ENCODE peak calls at places on chromosomes 12 and 14, in seven cellular contexts. One of them, this sample, is unnamed.

GRCh38 chr12:20792971-20793370 is 17.5 kb upstream of the SLCO1B3 start:
- DNase-seq in SJCRH30: no peak
- DNase-seq in CD4-positive, alpha-beta T cell: no peak
- DNase-seq in T-helper 1 cell: no peak
- DNase-seq in ELF-1: no peak
- DNase-seq in AG04450: no peak
- DNase-seq in iPS DF 6.9: peak
- DNase-seq in this sample: no peak

GRCh38 chr12:118052324-118053070 is 8.5 kb downstream of the WSB2 start:
- DNase-seq in SJCRH30: peak
- DNase-seq in CD4-positive, alpha-beta T cell: no peak
- DNase-seq in T-helper 1 cell: no peak
- DNase-seq in ELF-1: peak
- DNase-seq in AG04450: peak
- DNase-seq in iPS DF 6.9: no peak
- DNase-seq in this sample: peak

GRCh38 chr12:85661461-85662208 is 174.6 kb downstream of the RASSF9 start:
- DNase-seq in SJCRH30: no peak
- DNase-seq in CD4-positive, alpha-beta T cell: no peak
- DNase-seq in T-helper 1 cell: no peak
- DNase-seq in ELF-1: no peak
- DNase-seq in AG04450: no peak
- DNase-seq in iPS DF 6.9: no peak
- DNase-seq in this sample: no peak

GRCh38 chr12:27207626-27208413 is 36.3 kb upstream of the STK38L start:
- DNase-seq in SJCRH30: no peak
- DNase-seq in CD4-positive, alpha-beta T cell: no peak
- DNase-seq in T-helper 1 cell: no peak
- DNase-seq in ELF-1: no peak
- DNase-seq in AG04450: no peak
- DNase-seq in iPS DF 6.9: no peak
- DNase-seq in this sample: no peak

GRCh38 chr12:112321277-112321676 is 61.0 kb downstream of the HECTD4 start:
- DNase-seq in SJCRH30: no peak
- DNase-seq in CD4-positive, alpha-beta T cell: no peak
- DNase-seq in T-helper 1 cell: no peak
- DNase-seq in ELF-1: no peak
- DNase-seq in AG04450: no peak
- DNase-seq in iPS DF 6.9: no peak
- DNase-seq in this sample: no peak

GRCh38 chr12:56914256-56914655 is 20.0 kb downstream of the SDR9C7 start:
- DNase-seq in SJCRH30: no peak
- DNase-seq in CD4-positive, alpha-beta T cell: no peak
- DNase-seq in T-helper 1 cell: no peak
- DNase-seq in ELF-1: no peak
- DNase-seq in AG04450: no peak
- DNase-seq in iPS DF 6.9: no peak
- DNase-seq in this sample: no peak

GRCh38 chr14:93012516-93013367 is 89.8 kb downstream of the CHGA start:
- DNase-seq in SJCRH30: peak
- DNase-seq in CD4-positive, alpha-beta T cell: no peak
- DNase-seq in T-helper 1 cell: no peak
- DNase-seq in ELF-1: no peak
- DNase-seq in AG04450: no peak
- DNase-seq in iPS DF 6.9: no peak
- DNase-seq in this sample: no peak

GRCh38 chr14:68622856-68623255 is 170.0 kb downstream of the ZFP36L1 start:
- DNase-seq in SJCRH30: peak
- DNase-seq in CD4-positive, alpha-beta T cell: no peak
- DNase-seq in T-helper 1 cell: no peak
- DNase-seq in ELF-1: no peak
- DNase-seq in AG04450: no peak
- DNase-seq in iPS DF 6.9: no peak
- DNase-seq in this sample: no peak

GRCh38 chr14:75906680-75907280 is 75.0 kb downstream of the TGFB3 start:
- DNase-seq in SJCRH30: peak
- DNase-seq in CD4-positive, alpha-beta T cell: peak
- DNase-seq in T-helper 1 cell: peak
- DNase-seq in ELF-1: peak
- DNase-seq in AG04450: peak
- DNase-seq in iPS DF 6.9: no peak
- DNase-seq in this sample: no peak

GRCh38 chr14:54674342-54674741 is 107.4 kb downstream of the SAMD4A start:
- DNase-seq in SJCRH30: no peak
- DNase-seq in CD4-positive, alpha-beta T cell: no peak
- DNase-seq in T-helper 1 cell: no peak
- DNase-seq in ELF-1: no peak
- DNase-seq in AG04450: no peak
- DNase-seq in iPS DF 6.9: no peak
- DNase-seq in this sample: no peak

GRCh38 chr14:88667555-88668273 is 104.9 kb downstream of the ZC3H14 start:
- DNase-seq in SJCRH30: peak
- DNase-seq in CD4-positive, alpha-beta T cell: no peak
- DNase-seq in T-helper 1 cell: peak
- DNase-seq in ELF-1: peak
- DNase-seq in AG04450: peak
- DNase-seq in iPS DF 6.9: peak
- DNase-seq in this sample: peak

GRCh38 chr12:82650627-82651337 is 35.9 kb upstream of the TMTC2 start:
- DNase-seq in SJCRH30: peak
- DNase-seq in CD4-positive, alpha-beta T cell: no peak
- DNase-seq in T-helper 1 cell: no peak
- DNase-seq in ELF-1: peak
- DNase-seq in AG04450: no peak
- DNase-seq in iPS DF 6.9: no peak
- DNase-seq in this sample: no peak

GRCh38 chr12:109728921-109729836 is 15.6 kb downstream of the FAM222A start:
- DNase-seq in SJCRH30: no peak
- DNase-seq in CD4-positive, alpha-beta T cell: no peak
- DNase-seq in T-helper 1 cell: no peak
- DNase-seq in ELF-1: no peak
- DNase-seq in AG04450: no peak
- DNase-seq in iPS DF 6.9: no peak
- DNase-seq in this sample: peak

GRCh38 chr12:69698054-69698453 is 1.0 kb downstream of the BEST3 start:
- DNase-seq in SJCRH30: no peak
- DNase-seq in CD4-positive, alpha-beta T cell: no peak
- DNase-seq in T-helper 1 cell: no peak
- DNase-seq in ELF-1: no peak
- DNase-seq in AG04450: no peak
- DNase-seq in iPS DF 6.9: no peak
- DNase-seq in this sample: no peak

GRCh38 chr12:123056709-123057108 is 76.2 kb downstream of the ARL6IP4 start:
- DNase-seq in SJCRH30: no peak
- DNase-seq in CD4-positive, alpha-beta T cell: no peak
- DNase-seq in T-helper 1 cell: no peak
- DNase-seq in ELF-1: no peak
- DNase-seq in AG04450: no peak
- DNase-seq in iPS DF 6.9: no peak
- DNase-seq in this sample: no peak

GRCh38 chr12:54983536-54984102 is 943 bp downstream of the TESPA1 start:
- DNase-seq in SJCRH30: no peak
- DNase-seq in CD4-positive, alpha-beta T cell: no peak
- DNase-seq in T-helper 1 cell: peak
- DNase-seq in ELF-1: no peak
- DNase-seq in AG04450: no peak
- DNase-seq in iPS DF 6.9: no peak
- DNase-seq in this sample: no peak

GRCh38 chr12:87363497-87364084 is 665.6 kb downstream of the C12orf50 start:
- DNase-seq in SJCRH30: peak
- DNase-seq in CD4-positive, alpha-beta T cell: no peak
- DNase-seq in T-helper 1 cell: no peak
- DNase-seq in ELF-1: no peak
- DNase-seq in AG04450: no peak
- DNase-seq in iPS DF 6.9: no peak
- DNase-seq in this sample: no peak

GRCh38 chr14:99531221-99532096 is 50.2 kb downstream of the CCNK start:
- DNase-seq in SJCRH30: peak
- DNase-seq in CD4-positive, alpha-beta T cell: no peak
- DNase-seq in T-helper 1 cell: no peak
- DNase-seq in ELF-1: peak
- DNase-seq in AG04450: no peak
- DNase-seq in iPS DF 6.9: no peak
- DNase-seq in this sample: no peak

GRCh38 chr12:59698599-59698998 is 102.8 kb downstream of the SLC16A7 start:
- DNase-seq in SJCRH30: no peak
- DNase-seq in CD4-positive, alpha-beta T cell: no peak
- DNase-seq in T-helper 1 cell: no peak
- DNase-seq in ELF-1: no peak
- DNase-seq in AG04450: peak
- DNase-seq in iPS DF 6.9: no peak
- DNase-seq in this sample: no peak

GRCh38 chr14:22099942-22100763 is 426.5 kb upstream of the OR4E1 start:
- DNase-seq in SJCRH30: peak
- DNase-seq in CD4-positive, alpha-beta T cell: peak
- DNase-seq in T-helper 1 cell: peak
- DNase-seq in ELF-1: peak
- DNase-seq in AG04450: peak
- DNase-seq in iPS DF 6.9: peak
- DNase-seq in this sample: no peak

This sample was measured in right lobe of liver.